ENCODE peak calls at places on chromosome 5, in four cellular contexts. U is esophagus muscularis mucosa; T is CD4-positive, alpha-beta memory T cell; H is fibroblast of lung. N is an unnamed sample. For H3K9me3, the result is how much of the 10 kb centered on the place peaks cover.

GRCh38 chr5:171961117-171961516 is 45.3 kb downstream of the FBXW11 start:
- DNase-seq in H (no peak), T (no peak), U (no peak), N (no peak)

GRCh38 chr5:124738751-124739559 is 7.5 kb downstream of the ZNF608 start:
- DNase-seq in H (peak), U (no peak), T (no peak), N (no peak)

GRCh38 chr5:43215073-43215631 is 23.1 kb downstream of the NIM1K start:
- DNase-seq in H (peak), T (no peak), U (no peak), N (no peak)

GRCh38 chr5:1917830-1918487 is 35.2 kb upstream of the IRX4 start:
- DNase-seq in H (no peak), T (no peak), U (no peak), N (no peak)

GRCh38 chr5:53425598-53426516 is 54.6 kb upstream of the FST start:
- DNase-seq in U (no peak), H (peak), T (peak), N (no peak)

GRCh38 chr5:29822499-29822898 is 1371.0 kb upstream of the CDH6 start:
- DNase-seq in T (no peak), H (no peak), U (no peak), N (no peak)

GRCh38 chr5:181151146-181151545 is 3.8 kb downstream of the OR2V2 start:
- DNase-seq in H (no peak), U (no peak), T (no peak), N (no peak)

GRCh38 chr5:133473291-133473690 is 139.1 kb downstream of the FSTL4 start:
- DNase-seq in U (no peak), T (no peak), H (no peak), N (no peak)

GRCh38 chr5:31864015-31864414 is 225.1 kb downstream of the PDZD2 start:
- DNase-seq in H (no peak), T (no peak), U (no peak), N (no peak)

GRCh38 chr5:50302815-50303490 is 138.1 kb downstream of the EMB start:
- DNase-seq in H (peak), U (no peak), T (no peak), N (no peak)

GRCh38 chr5:172163346-172163745 is 24.7 kb downstream of the STK10 start:
- DNase-seq in U (no peak), T (no peak), H (peak), N (no peak)

GRCh38 chr5:143001764-143002351 is 231.7 kb downstream of the ARHGAP26 start:
- DNase-seq in U (no peak), H (peak), T (no peak), N (no peak)

GRCh38 chr5:68490401-68490800 is 274.8 kb downstream of the PIK3R1 start:
- DNase-seq in H (no peak), U (no peak), T (no peak), N (no peak)

GRCh38 chr5:165869066-165869465 is 2363.6 kb downstream of the MAT2B start:
- DNase-seq in H (no peak), T (no peak), U (no peak), N (no peak)

GRCh38 chr5:67028371-67028770 is 168.2 kb downstream of the CD180 start:
- DNase-seq in U (no peak), H (peak), T (no peak), N (no peak)

GRCh38 chr5:55421074-55421529 is 113.3 kb downstream of the MTREX start:
- DNase-seq in U (no peak), H (peak), T (no peak), N (no peak)

GRCh38 chr5:103021310-103021709 is 98.6 kb downstream of the GIN1 start:
- DNase-seq in T (no peak), H (peak), U (no peak), N (no peak)

GRCh38 chr5:150227606-150228273 is 37.9 kb downstream of the SLC6A7 start:
- DNase-seq in T (no peak), U (no peak), H (no peak), N (no peak)

GRCh38 chr5:175478008-175478383 is 364 bp upstream of the SFXN1 start:
- DNase-seq in U (no peak), T (no peak), H (no peak), N (no peak)
- H3K9me3 ChIP-seq in U (under half), T (under half), H (under half), N (under half)

DNA sequence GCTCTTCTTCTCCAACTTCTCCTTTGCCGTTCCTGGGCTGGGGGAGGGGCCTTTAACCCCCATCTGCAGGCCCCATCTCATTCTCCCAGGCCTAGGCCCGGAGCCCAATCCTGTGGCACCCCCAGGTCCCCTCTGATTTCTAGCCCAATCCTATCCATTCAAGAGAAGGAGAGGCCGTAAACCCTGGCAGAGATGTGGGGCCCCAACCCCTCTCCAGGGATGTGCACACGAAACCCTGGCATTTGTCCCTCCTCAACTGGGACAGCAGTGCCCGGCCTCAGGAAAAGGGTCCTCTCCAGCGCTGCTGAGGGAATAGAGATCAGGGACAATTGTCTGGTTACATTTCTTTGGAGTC is 24.2 kb upstream of the ADAMTS2 start:
- DNase-seq in T (no peak), U (no peak), H (no peak), N (no peak)
- H3K9me3 ChIP-seq in T (under half), U (under half), H (under half), N (under half)

DNA sequence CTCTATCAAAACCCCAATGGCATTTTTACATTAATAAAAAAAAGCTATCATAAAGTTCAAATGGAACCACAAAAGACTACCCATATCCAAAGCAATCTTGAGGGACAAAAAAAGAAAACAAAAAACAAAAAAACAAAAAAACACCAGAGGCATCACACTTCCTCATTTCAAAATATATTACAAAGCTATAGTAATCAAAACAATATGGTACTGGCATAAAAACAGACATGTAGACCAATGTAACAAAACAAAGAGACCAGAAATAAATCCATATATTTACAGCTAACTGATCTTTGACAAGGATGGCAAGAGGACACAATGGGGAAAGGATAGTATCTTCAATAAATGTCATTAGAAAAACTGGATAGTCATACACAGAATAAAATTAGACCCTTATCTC is 245.1 kb upstream of the MSX2 start:
- DNase-seq in H (no peak), T (no peak), U (no peak), N (no peak)
- H3K9me3 ChIP-seq in H (under half), T (under half), U (under half), N (under half)

DNA sequence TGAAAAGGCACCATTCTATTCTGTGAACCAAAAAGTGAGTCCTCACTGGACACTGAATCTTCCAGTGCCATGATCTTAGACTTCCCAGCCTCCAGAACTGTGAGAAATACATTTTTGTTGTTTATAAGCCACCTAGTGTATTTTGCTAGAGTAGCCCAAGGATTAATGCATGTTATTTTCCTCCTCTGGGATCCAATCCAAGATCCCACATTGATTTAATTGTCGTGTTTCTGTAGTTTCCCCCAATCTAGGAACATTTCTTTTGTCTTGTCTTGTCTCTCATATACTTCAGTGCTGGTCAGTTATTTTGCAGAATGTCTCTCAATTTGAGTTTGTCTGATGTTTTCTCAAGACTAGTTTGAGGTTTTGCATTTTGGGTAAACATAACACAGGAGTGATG is 36.4 kb downstream of the GDNF start:
- DNase-seq in H (no peak), U (no peak), T (no peak), N (no peak)
- H3K9me3 ChIP-seq in H (under half), U (under half), T (under half), N (under half)

DNA sequence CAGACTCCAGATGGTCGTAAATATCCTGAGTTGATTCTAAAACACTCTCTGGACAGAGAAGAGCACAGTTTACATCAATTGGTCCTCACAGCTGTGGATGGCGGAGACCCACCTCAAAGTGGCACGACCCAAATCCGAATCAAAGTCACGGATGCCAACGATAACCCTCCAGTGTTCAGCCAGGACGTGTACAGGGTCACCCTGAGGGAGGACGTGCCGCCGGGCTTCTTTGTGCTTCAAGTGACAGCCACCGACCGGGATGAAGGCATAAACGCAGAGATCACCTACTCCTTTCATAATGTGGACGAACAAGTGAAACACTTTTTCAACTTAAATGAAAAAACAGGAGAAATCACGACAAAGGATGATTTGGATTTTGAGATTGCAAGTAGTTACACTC is 891 bp downstream of the PCDHGB2 start:
- DNase-seq in U (no peak), H (no peak), T (no peak), N (no peak)
- H3K9me3 ChIP-seq in U (half or more), H (under half), T (under half), N (under half)

GRCh38 chr5:22926574-22926973 is 73.4 kb upstream of the CDH12 start:
- DNase-seq in T (no peak), U (no peak), H (no peak), N (no peak)

DNA sequence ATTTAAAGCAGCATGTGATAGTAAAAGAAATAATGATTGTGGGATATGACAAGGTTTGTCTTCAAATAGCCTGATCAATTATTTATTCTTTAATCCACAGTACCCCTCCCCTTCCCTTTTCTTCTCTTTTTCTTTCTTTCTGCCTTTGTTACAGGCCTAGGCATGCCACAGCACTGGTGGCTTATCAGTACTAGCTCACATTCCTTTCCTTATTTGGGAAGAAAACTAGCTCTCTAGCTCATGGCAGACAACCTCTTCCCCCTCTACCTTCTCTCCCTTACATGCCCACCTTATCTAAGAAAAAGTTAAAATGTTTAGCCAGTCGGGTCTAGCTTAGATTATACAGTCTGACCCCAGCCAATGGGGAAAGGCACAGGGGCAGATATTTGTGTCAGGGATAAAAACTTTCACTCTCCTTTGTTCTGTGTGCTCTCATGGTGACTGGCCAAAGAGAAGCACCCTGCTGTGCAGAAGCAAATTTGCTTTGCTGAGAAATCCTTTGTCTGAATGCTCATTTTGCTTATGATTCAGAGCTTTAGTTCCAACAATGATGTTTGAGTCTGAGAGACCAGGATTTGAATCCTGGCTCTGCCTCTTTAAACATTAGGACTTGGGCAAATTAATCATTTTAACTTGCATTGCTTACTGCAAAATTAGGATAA is 75.8 kb upstream of the CDH12 start:
- DNase-seq in H (no peak), T (no peak), U (no peak), N (no peak)
- H3K9me3 ChIP-seq in H (under half), T (under half), U (under half), N (under half)

DNA sequence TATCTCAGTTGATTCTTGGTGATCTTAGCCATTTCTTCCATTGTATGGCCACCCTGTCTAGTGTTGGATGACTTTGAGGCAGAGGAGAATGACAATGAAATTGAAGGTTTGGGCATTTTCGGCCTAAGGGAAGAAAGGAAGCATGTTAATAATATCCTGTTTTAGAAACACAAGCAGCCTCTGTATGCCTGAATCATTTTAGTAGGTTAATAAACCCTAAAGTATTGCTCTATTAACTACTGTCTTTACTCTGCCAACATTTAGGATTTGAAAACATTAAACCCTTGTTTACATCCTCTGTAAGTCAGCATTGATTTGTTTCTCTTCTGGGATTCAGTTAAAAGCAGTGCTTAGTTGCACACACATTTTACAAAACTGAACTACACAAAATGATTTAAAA is 359.0 kb downstream of the ARRDC3 start:
- DNase-seq in U (no peak), H (no peak), T (no peak), N (no peak)
- H3K9me3 ChIP-seq in U (under half), H (under half), T (under half), N (under half)

GRCh38 chr5:8912106-8912505 is 633.8 kb downstream of the SEMA5A start:
- DNase-seq in H (peak), T (no peak), U (no peak), N (no peak)
- H3K9me3 ChIP-seq in H (under half), T (under half), U (under half), N (under half)

GRCh38 chr5:179112469-179113142 is 52.4 kb downstream of the ZNF354C start:
- DNase-seq in U (peak), H (no peak), T (no peak), N (no peak)
- H3K9me3 ChIP-seq in U (half or more), H (under half), T (under half), N (under half)

N was measured in T-helper 17 cell.